ENCODE peak calls at places on chromosomes 1 and 21, in nine cellular contexts. Q, G, L, W, V, D, E, Z and X are unnamed samples.

GRCh38 chr1:154971341-154971998 is 923 bp upstream of the SHC1 start:
- DNase-seq in Q (peak), G (no peak), L (no peak), W (no peak), V (no peak), D (no peak), E (no peak), Z (no peak), X (no peak)

GRCh38 chr1:1433804-1434130 is 1.7 kb upstream of the VWA1 start:
- DNase-seq in Q (peak), G (peak), L (no peak), W (no peak), V (no peak), D (no peak), E (peak), Z (no peak), X (no peak)

GRCh38 chr1:47693115-47693514 is 255.3 kb downstream of the FOXD2 start:
- DNase-seq in Q (no peak), G (no peak), L (no peak), W (no peak), V (no peak), D (no peak), E (no peak), Z (no peak), X (no peak)

GRCh38 chr1:8025671-8026144 is 401 bp downstream of the ERRFI1 start:
- DNase-seq in Q (no peak), G (no peak), L (no peak), W (no peak), V (no peak), D (no peak), E (no peak), Z (no peak), X (no peak)

GRCh38 chr1:53449026-53449425 is 10.2 kb upstream of the DMRTB1 start:
- DNase-seq in Q (peak), G (no peak), L (no peak), W (no peak), V (peak), D (peak), E (no peak), Z (peak), X (peak)

GRCh38 chr1:906532-907420 is 16.9 kb upstream of the SAMD11 start:
- DNase-seq in Q (peak), G (peak), L (no peak), W (no peak), V (peak), D (peak), E (peak), Z (no peak), X (peak)

GRCh38 chr1:96579639-96580038 is 141.9 kb upstream of the PTBP2 start:
- DNase-seq in Q (no peak), G (no peak), L (no peak), W (no peak), V (no peak), D (no peak), E (no peak), Z (no peak), X (no peak)

GRCh38 chr1:170290226-170290625 is 144.5 kb downstream of the NTMT2 start:
- DNase-seq in Q (no peak), G (no peak), L (no peak), W (no peak), V (peak), D (no peak), E (no peak), Z (no peak), X (no peak)

GRCh38 chr1:235329139-235329808 is 904 bp downstream of the GGPS1 start:
- DNase-seq in Q (peak), G (peak), L (peak), W (no peak), V (no peak), D (peak), E (no peak), Z (no peak), X (peak)

GRCh38 chr21:44027607-44028286 is 15.6 kb downstream of the TRAPPC10 start:
- DNase-seq in Q (no peak), G (no peak), L (no peak), W (no peak), V (no peak), D (no peak), E (no peak), Z (no peak), X (no peak)

GRCh38 chr1:109040627-109041613 is 982 bp downstream of the WDR47 start:
- DNase-seq in Q (peak), G (peak), L (no peak), W (peak), V (peak), D (peak), E (peak), Z (no peak), X (peak)

GRCh38 chr1:201220388-201220715 is 29.7 kb downstream of the IGFN1 start:
- DNase-seq in Q (no peak), G (no peak), L (no peak), W (no peak), V (no peak), D (no peak), E (no peak), Z (no peak), X (no peak)

GRCh38 chr1:8238141-8239038 is 79.5 kb upstream of the SLC45A1 start:
- DNase-seq in Q (peak), G (peak), L (no peak), W (no peak), V (peak), D (no peak), E (peak), Z (peak), X (peak)

GRCh38 chr1:55885619-55886018 is 670.5 kb upstream of the USP24 start:
- DNase-seq in Q (no peak), G (no peak), L (no peak), W (no peak), V (no peak), D (no peak), E (no peak), Z (no peak), X (no peak)

GRCh38 chr1:41683681-41684500 is 199.4 kb upstream of the EDN2 start:
- DNase-seq in Q (no peak), G (no peak), L (no peak), W (no peak), V (no peak), D (peak), E (no peak), Z (no peak), X (peak)

GRCh38 chr1:181443231-181443853 is 40.0 kb upstream of the CACNA1E start:
- DNase-seq in Q (no peak), G (no peak), L (no peak), W (no peak), V (no peak), D (no peak), E (no peak), Z (no peak), X (no peak)

GRCh38 chr1:47856994-47857393 is 140.2 kb downstream of the TRABD2B start:
- DNase-seq in Q (no peak), G (no peak), L (no peak), W (no peak), V (no peak), D (no peak), E (no peak), Z (no peak), X (no peak)

GRCh38 chr21:33690874-33691273 is 48.6 kb downstream of the ITSN1 start:
- DNase-seq in Q (no peak), G (no peak), L (peak), W (no peak), V (no peak), D (no peak), E (no peak), Z (no peak), X (no peak)

GRCh38 chr21:45555557-45556301 is 13.5 kb upstream of the SLC19A1 start:
- DNase-seq in Q (peak), G (peak), L (no peak), W (peak), V (peak), D (peak), E (peak), Z (peak), X (peak)

GRCh38 chr1:218930879-218931278 is 242.8 kb upstream of the LYPLAL1 start:
- DNase-seq in Q (peak), G (no peak), L (no peak), W (no peak), V (peak), D (peak), E (no peak), Z (peak), X (peak)

GRCh38 chr1:20361805-20362381 is 71.2 kb downstream of the VWA5B1 start:
- DNase-seq in Q (peak), G (peak), L (no peak), W (peak), V (peak), D (peak), E (peak), Z (no peak), X (peak)

GRCh38 chr1:64581786-64582185 is 111.9 kb downstream of the CACHD1 start:
- DNase-seq in Q (no peak), G (no peak), L (no peak), W (no peak), V (no peak), D (no peak), E (no peak), Z (no peak), X (no peak)

GRCh38 chr1:63835075-63835633 is 61.3 kb downstream of the ROR1 start:
- DNase-seq in Q (no peak), G (no peak), L (no peak), W (no peak), V (no peak), D (peak), E (no peak), Z (no peak), X (no peak)

GRCh38 chr1:108034396-108034795 is 69.4 kb upstream of the VAV3 start:
- DNase-seq in Q (no peak), G (no peak), L (no peak), W (no peak), V (peak), D (peak), E (no peak), Z (no peak), X (peak)

GRCh38 chr1:54887665-54888071 is 673 bp upstream of the DHCR24 start:
- DNase-seq in Q (no peak), G (peak), L (no peak), W (no peak), V (no peak), D (peak), E (peak), Z (no peak), X (no peak)

GRCh38 chr1:109789771-109790170 is 26.0 kb upstream of the EPS8L3 start:
- DNase-seq in Q (no peak), G (peak), L (no peak), W (no peak), V (no peak), D (no peak), E (no peak), Z (no peak), X (no peak)

GRCh38 chr1:156813750-156814570 is 2.7 kb downstream of the SH2D2A start:
- DNase-seq in Q (peak), G (peak), L (no peak), W (peak), V (peak), D (no peak), E (peak), Z (no peak), X (peak)

GRCh38 chr21:27582246-27582945 is 615.5 kb upstream of the ADAMTS5 start:
- DNase-seq in Q (peak), G (no peak), L (no peak), W (no peak), V (no peak), D (no peak), E (no peak), Z (no peak), X (no peak)

GRCh38 chr1:180227843-180228647 is 2.0 kb upstream of the LHX4 start:
- DNase-seq in Q (no peak), G (no peak), L (no peak), W (no peak), V (no peak), D (no peak), E (peak), Z (no peak), X (no peak)

GRCh38 chr1:88791192-88791591 is 100.2 kb downstream of the GTF2B start:
- DNase-seq in Q (peak), G (no peak), L (no peak), W (no peak), V (peak), D (no peak), E (no peak), Z (no peak), X (no peak)

GRCh38 chr1:12595839-12596821 is 21.9 kb downstream of the DHRS3 start:
- DNase-seq in Q (peak), G (peak), L (no peak), W (peak), V (peak), D (peak), E (peak), Z (peak), X (peak)

GRCh38 chr1:25549273-25550154 is 6.1 kb downstream of the LDLRAP1 start:
- DNase-seq in Q (peak), G (no peak), L (peak), W (peak), V (no peak), D (peak), E (peak), Z (no peak), X (no peak)

GRCh38 chr1:88029142-88029541 is 654.9 kb upstream of the PKN2 start:
- DNase-seq in Q (peak), G (no peak), L (no peak), W (no peak), V (peak), D (no peak), E (peak), Z (no peak), X (no peak)

GRCh38 chr1:31418626-31419025 is 5.6 kb downstream of the SERINC2 start:
- DNase-seq in Q (no peak), G (no peak), L (no peak), W (no peak), V (no peak), D (peak), E (no peak), Z (no peak), X (peak)

GRCh38 chr1:153957744-153958110 is 685 bp downstream of the CRTC2 start:
- DNase-seq in Q (peak), G (no peak), L (no peak), W (no peak), V (no peak), D (peak), E (no peak), Z (no peak), X (no peak)

GRCh38 chr1:221908573-221908972 is 166.7 kb upstream of the DUSP10 start:
- DNase-seq in Q (no peak), G (no peak), L (no peak), W (no peak), V (no peak), D (no peak), E (no peak), Z (no peak), X (no peak)

GRCh38 chr1:221912230-221912629 is 170.3 kb upstream of the DUSP10 start:
- DNase-seq in Q (no peak), G (no peak), L (no peak), W (no peak), V (no peak), D (no peak), E (no peak), Z (no peak), X (no peak)

GRCh38 chr1:221910222-221910621 is 168.3 kb upstream of the DUSP10 start:
- DNase-seq in Q (no peak), G (no peak), L (no peak), W (no peak), V (no peak), D (no peak), E (no peak), Z (no peak), X (no peak)

GRCh38 chr1:221913351-221913750 is 171.5 kb upstream of the DUSP10 start:
- DNase-seq in Q (no peak), G (no peak), L (no peak), W (no peak), V (no peak), D (no peak), E (no peak), Z (no peak), X (no peak)

GRCh38 chr1:221911714-221912113 is 169.8 kb upstream of the DUSP10 start:
- DNase-seq in Q (no peak), G (no peak), L (peak), W (no peak), V (no peak), D (no peak), E (no peak), Z (no peak), X (no peak)
- H3K4me3 ChIP-seq in Q (no peak), G (no peak), L (no peak), W (no peak), V (no peak), D (no peak), E (no peak), Z (no peak), X (no peak)

DNA sequence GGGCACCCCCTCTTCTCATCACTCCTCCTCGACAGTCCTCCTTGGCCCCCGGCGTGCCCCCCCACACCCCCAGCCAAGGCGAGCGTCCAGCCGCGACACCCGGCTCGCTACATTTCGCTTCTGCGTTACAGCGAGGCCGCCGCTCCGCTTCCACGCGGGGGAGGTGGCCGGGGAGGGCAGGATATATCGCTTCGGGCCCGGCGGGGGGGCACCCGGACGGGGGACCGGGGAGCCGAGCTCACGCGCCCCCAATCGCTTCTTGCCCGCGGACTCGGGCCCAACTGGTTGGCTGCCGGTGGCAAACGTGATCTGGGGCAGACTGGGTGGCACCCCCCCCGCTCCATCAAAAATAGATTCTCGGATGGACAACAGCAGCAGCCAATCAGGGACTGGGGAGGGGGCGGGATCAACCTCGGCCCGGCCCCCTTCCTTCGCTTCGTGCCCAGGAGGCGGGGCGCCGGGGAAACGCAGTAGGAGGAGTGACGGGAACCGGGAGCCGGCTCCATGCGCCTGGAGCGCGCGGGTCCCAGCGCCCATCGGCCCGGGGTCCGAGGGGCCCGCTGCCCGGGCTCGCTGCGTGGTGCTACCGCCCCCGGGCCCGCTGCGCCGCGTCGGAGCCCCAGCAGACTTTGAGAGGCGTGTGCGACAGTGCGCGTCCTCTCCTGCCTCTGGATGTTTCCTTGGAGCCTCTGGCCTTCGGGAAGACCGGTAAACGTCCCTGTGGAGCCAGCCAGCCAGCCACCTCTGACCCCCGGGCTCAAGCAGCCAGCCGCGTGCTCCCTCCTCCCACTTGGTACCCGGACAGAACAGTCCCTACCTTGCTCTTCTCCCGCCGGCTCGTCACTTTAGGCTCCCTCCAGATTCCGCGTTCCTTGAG is at the start of gene SLC41A1:
- DNase-seq in Q (peak), G (peak), L (peak), W (peak), V (peak), D (peak), E (peak), Z (peak), X (peak)
- H3K4me3 ChIP-seq in Q (peak), G (peak), L (peak), W (peak), V (peak), D (peak), E (peak), Z (peak), X (peak)

DNA sequence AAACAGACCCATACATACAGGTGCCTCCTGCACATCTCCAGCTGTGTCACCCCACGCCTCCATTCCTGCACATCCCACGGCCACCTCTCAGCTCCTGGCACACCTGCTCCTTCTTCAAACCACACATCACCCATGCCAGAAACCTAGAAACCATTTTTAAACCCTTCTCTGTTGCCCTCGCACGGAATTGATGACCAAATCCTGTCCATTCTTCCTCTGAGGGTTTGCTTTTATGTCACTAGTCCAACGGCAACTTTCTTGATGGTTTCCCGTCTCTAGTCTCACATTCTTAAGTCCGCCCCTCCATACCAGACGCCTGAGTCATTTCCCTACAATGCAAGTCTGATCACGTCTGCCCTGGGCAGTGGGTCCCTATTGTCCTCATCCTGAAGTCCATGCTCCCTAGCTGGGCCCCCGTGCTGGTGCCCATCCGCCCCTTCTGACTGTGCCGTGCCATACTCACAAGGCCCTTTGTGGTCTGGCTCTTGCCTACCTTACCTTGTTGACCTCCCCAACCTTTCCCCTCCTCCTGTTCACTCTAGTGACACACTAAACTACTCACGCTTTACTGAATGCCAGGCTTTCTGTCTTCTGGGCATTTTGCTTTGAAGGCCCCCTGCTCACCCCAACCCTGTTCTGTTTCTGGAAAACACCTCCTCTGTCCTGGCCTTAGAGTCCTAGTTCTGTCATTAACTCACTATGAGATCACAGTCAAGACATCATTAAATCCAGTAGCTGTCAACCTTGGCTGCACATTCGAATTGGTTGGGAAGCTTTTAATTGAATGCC is 17.6 kb downstream of the SLC2A1 start:
- DNase-seq in Q (peak), G (no peak), L (no peak), W (no peak), V (peak), D (peak), E (no peak), Z (peak), X (peak)
- H3K4me3 ChIP-seq in Q (no peak), G (no peak), L (no peak), W (no peak), V (no peak), D (no peak), E (no peak), Z (no peak), X (no peak)

GRCh38 chr21:37627561-37627960 is 261.0 kb downstream of the DYRK1A start:
- DNase-seq in Q (no peak), G (no peak), L (no peak), W (no peak), V (no peak), D (no peak), E (no peak), Z (no peak), X (no peak)

GRCh38 chr21:37636152-37636860 is 269.7 kb downstream of the DYRK1A start:
- DNase-seq in Q (peak), G (no peak), L (no peak), W (no peak), V (peak), D (peak), E (no peak), Z (peak), X (peak)

GRCh38 chr21:37628362-37628761 is 261.8 kb downstream of the DYRK1A start:
- DNase-seq in Q (no peak), G (no peak), L (no peak), W (no peak), V (no peak), D (no peak), E (no peak), Z (no peak), X (no peak)

GRCh38 chr21:37627074-37627473 is 260.5 kb downstream of the DYRK1A start:
- DNase-seq in Q (no peak), G (no peak), L (no peak), W (no peak), V (no peak), D (no peak), E (no peak), Z (no peak), X (no peak)

DNA sequence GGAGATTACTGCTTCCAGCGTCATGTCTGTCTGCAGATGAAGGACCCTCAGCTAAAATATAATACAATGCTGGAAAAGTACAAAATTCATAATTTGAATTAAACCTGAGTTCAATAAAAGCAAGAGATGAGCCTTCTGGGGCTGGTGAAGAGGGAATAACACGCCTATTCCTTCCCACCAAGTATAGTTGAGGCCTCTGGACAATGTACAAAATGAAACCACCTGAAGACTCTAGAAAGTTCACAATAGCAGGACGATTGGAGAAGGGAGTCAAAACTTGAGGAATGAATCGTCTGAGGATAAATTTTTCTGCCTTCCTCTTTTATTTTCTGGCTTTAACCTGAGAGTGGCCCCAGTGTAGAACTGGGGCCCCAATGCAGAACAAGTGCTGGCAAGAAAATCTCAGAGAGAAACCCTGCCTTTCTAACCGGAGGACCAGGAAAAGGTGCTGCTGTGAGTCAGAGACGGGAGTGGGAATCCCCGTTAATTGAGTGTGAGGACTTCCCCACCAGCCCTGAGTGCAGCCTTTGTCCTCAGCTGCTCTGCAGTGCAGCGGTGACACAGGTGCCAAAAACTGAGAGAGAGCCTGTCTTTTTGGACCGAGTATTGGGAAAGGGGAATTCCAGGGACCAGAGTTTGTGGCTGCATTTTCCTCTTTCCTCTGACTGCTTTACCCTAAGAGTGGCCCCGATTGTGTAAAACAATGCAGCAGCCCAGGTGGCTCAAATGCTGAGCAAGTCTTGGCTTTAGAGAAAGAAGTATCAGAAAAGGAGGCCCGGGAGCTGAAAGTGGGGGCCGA is 264.9 kb downstream of the DYRK1A start:
- DNase-seq in Q (no peak), G (no peak), L (peak), W (no peak), V (no peak), D (no peak), E (peak), Z (no peak), X (no peak)
- H3K4me3 ChIP-seq in Q (no peak), G (no peak), L (peak), W (no peak), V (no peak), D (no peak), E (no peak), Z (no peak), X (no peak)